ENCODE peak calls at places on chromosome 21, in five cellular contexts. F is SK-N-SH, S is A549, P is K562, E is HepG2. Q is an unnamed sample.

GRCh38 chr21:35674895-35675470 is 385.3 kb downstream of the SETD4 start:
- DNase-seq in S (no peak), F (no peak), E (no peak), P (no peak), Q (no peak)

GRCh38 chr21:35616090-35616489 is 444.2 kb downstream of the SETD4 start:
- DNase-seq in E (no peak), P (no peak), F (no peak), S (peak; percentile 1), Q (no peak)

GRCh38 chr21:31700040-31700439 is 31.9 kb downstream of the SCAF4 start:
- DNase-seq in S (no peak), P (no peak), F (no peak), E (no peak), Q (no peak)

GRCh38 chr21:36560933-36561575 is 81.1 kb upstream of the CLDN14 start:
- DNase-seq in F (no peak), S (no peak), P (no peak), E (no peak), Q (no peak)

GRCh38 chr21:33268736-33269441 is 2.7 kb downstream of the IL10RB start:
- DNase-seq in E (peak; percentile 29), F (no peak), S (no peak), P (no peak), Q (peak; percentile 96)

GRCh38 chr21:36512971-36513370 is 33.0 kb upstream of the CLDN14 start:
- DNase-seq in S (no peak), F (no peak), P (no peak), E (no peak), Q (no peak)

GRCh38 chr21:32411366-32412161 is 942 bp upstream of the EVA1C start:
- DNase-seq in S (no peak), E (no peak), P (peak; percentile 59), F (peak; percentile 60), Q (no peak)

GRCh38 chr21:17370263-17370662 is 142.6 kb upstream of the CXADR start:
- DNase-seq in P (no peak), F (no peak), S (no peak), E (no peak), Q (no peak)

GRCh38 chr21:36408568-36408967 is 23.4 kb downstream of the CHAF1B start:
- DNase-seq in E (no peak), P (no peak), S (no peak), F (no peak), Q (no peak)

GRCh38 chr21:33975548-33976081 is 60.0 kb upstream of the ATP5PO start:
- DNase-seq in F (no peak), S (no peak), P (peak; percentile 65), E (no peak), Q (peak; percentile 98)

GRCh38 chr21:32776743-32777142 is 5.2 kb upstream of the PAXBP1 start:
- DNase-seq in S (no peak), P (no peak), E (no peak), F (no peak), Q (no peak)

GRCh38 chr21:35614412-35614901 is 445.9 kb downstream of the SETD4 start:
- DNase-seq in S (no peak), E (no peak), P (peak; percentile 35), F (no peak), Q (no peak)

GRCh38 chr21:20802631-20803260 is 195.5 kb upstream of the NCAM2 start:
- DNase-seq in S (no peak), F (no peak), P (no peak), E (no peak), Q (no peak)

GRCh38 chr21:16572032-16572431 is 842.2 kb downstream of the USP25 start:
- DNase-seq in S (no peak), E (no peak), P (no peak), F (no peak), Q (no peak)

GRCh38 chr21:25298512-25299491 is 308.5 kb downstream of the MRPL39 start:
- DNase-seq in S (no peak), F (no peak), E (no peak), P (no peak), Q (peak; percentile 93)

GRCh38 chr21:29235714-29236197 is 63.0 kb upstream of the BACH1 start:
- DNase-seq in S (no peak), P (no peak), E (no peak), F (no peak), Q (peak; percentile 88)

DNA sequence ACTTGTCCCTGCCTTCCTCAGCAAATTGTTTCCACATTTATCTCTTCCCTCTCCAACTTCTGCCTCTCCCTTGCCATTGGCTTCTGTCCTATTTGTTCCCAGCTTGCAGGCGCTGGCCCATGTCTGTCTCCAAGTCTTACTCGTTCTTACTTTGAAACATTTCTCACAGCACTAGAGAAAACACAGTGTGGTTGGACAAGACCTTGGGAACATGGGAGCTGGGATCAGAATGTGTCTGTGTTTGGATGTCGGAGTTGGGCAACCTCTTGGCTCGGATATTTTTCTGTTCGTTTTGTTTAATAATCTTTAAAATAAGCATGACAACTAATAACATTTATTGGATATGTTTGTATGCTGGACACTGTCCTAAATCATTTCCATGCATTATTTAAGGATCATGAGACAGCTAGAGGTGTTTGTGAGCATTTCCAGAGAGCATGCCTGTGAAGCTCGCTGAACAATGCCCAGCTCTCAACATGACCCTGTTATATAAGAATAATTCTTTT is 5.9 kb upstream of the BRWD1 start:
- DNase-seq in E (no peak), F (no peak), S (no peak), P (no peak), Q (no peak)
- TF ChIP-seq EP300 in E (no peak), F (no peak), S (no peak), P (no peak), Q (no peak)

GRCh38 chr21:26888931-26889330 is 43.7 kb upstream of the ADAMTS1 start:
- DNase-seq in P (no peak), E (no peak), F (no peak), S (no peak), Q (no peak)
- TF ChIP-seq SMC3 in P (no peak), E (no peak), F (no peak), S (no peak), Q (no peak)

DNA sequence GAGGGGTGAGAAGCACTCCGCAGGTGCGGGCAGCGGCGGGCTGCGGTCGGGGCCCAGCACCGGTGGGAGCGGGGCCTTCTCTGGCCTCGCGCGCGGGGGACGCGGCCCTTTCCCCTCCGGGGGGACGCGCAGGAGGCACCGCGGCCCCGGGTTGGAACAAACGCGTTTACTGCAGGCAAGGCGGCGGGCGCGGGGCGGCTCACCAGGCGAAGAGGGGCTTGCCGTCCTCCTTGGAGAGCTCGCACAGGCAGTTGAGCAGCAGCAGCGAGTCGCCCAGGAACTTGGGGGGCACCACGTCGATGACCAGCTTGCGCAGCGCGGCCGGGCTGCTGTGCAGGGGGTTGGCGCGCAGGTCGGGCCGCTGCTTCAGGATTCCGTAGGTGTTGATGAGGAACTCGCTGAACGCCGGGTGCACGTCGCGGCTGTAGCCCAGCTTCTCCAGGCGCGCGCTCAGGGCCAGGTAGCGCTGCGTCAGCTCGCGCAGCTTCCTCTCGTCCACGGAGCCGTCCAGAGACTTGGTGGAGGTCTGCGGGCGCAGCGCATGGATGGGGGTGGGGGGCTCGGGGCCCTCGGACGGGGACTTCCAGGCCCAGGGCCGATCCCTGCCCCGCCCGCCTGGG is 5.9 kb upstream of the FTCD start:
- DNase-seq in S (no peak), P (no peak), F (peak; percentile 30), E (no peak), Q (no peak)
- TF ChIP-seq EP300 in S (no peak), P (no peak), F (no peak), E (no peak), Q (no peak)

GRCh38 chr21:41663805-41664788 is 102.8 kb downstream of the RIPK4 start:
- DNase-seq in S (no peak), F (no peak), P (no peak), E (peak; percentile 80), Q (peak; percentile 26)
- TF ChIP-seq SMC3 in S (no peak), F (no peak), P (no peak), E (no peak), Q (no peak)

DNA sequence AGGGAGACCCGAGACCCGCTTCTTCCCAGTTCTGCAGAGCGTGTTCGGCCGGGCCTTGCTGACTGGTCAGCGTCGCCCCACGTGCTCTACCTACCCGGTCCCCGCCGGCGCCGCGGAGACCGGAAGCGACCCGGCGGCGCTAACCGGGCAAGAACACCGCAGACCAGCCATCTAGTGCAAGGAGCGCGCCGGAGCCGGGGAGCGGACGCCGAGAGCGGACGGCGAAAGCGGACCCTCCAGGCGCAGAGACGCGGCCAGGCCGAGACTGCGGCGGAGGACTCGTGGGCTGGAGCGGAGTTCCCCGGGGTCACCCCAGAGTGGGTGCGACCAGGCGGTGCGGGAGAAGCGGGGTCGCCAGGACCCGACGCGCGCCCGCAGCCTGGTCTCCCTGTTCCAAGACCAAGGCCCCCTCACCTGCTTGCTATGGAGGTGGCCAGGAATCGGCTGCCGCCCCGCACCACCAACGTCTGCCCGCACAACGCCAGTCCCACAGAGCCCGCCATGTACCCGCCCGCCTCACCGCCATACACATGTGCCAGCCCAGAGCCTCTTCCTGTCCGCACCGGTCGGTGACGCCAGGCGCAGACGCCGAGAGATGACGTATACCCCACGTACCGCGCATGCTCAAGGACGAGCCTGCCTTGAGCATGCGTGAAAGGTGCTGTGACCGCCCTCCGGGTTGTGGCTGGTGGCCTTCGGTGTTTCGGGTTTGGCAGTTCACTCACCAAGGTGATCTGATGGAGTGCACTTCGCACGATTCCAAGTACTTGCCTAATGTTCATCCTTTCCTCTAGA is at the start of gene WDR4:
- DNase-seq in P (peak; percentile 100), S (peak; percentile 93), E (peak; percentile 93), F (peak; percentile 98), Q (peak; percentile 97)
- TF ChIP-seq EP300 in P (no peak), S (no peak), E (no peak), F (no peak), Q (no peak)

Q was measured in GM12878.